ENCODE peak calls at places on chromosomes 12 and 14, in four cellular contexts. L is PC-9, T is lung, O is aorta. I is an unnamed sample. For H3K4me1, the result is how much of the 10 kb centered on the place peaks cover.

GRCh38 chr14:51963164-51963733 is 26.1 kb upstream of the RTRAF start:
- DNase-seq in T (no peak), L (no peak), O (no peak), I (no peak)

GRCh38 chr14:20679907-20680306 is 4.5 kb upstream of the RNASE4 start:
- DNase-seq in O (no peak), L (no peak), T (peak), I (no peak)

GRCh38 chr12:80593766-80594165 is 113.7 kb upstream of the MYF6 start:
- DNase-seq in O (no peak), T (no peak), L (no peak), I (no peak)

GRCh38 chr12:121403721-121404120 is 3.8 kb downstream of the RNF34 start:
- DNase-seq in T (no peak), L (no peak), O (no peak), I (no peak)

GRCh38 chr12:457676-458075 is 2.1 kb upstream of the B4GALNT3 start:
- DNase-seq in L (no peak), O (no peak), T (no peak), I (no peak)

GRCh38 chr14:98198385-98198784 is 1073.6 kb downstream of the BCL11B start:
- DNase-seq in O (no peak), T (no peak), L (no peak), I (no peak)

GRCh38 chr12:107544947-107545346 is 140.7 kb upstream of the PWP1 start:
- DNase-seq in T (no peak), O (no peak), L (no peak), I (no peak)

GRCh38 chr12:107241421-107241820 is 148.1 kb upstream of the CRY1 start:
- DNase-seq in L (no peak), O (no peak), T (no peak), I (no peak)

GRCh38 chr14:52315355-52315718 is 1.2 kb downstream of the PTGER2 start:
- DNase-seq in T (no peak), L (no peak), O (no peak), I (no peak)

GRCh38 chr14:65321370-65321875 is 91.1 kb upstream of the FUT8 start:
- DNase-seq in O (no peak), T (no peak), L (peak), I (no peak)

GRCh38 chr12:66637693-66638301 is 41.1 kb downstream of the GRIP1 start:
- DNase-seq in O (no peak), T (no peak), L (no peak), I (no peak)

GRCh38 chr12:66638666-66639065 is 40.2 kb downstream of the GRIP1 start:
- DNase-seq in T (no peak), O (no peak), L (no peak), I (no peak)

GRCh38 chr12:66633676-66634075 is 45.2 kb downstream of the GRIP1 start:
- DNase-seq in L (peak), O (no peak), T (peak), I (no peak)

GRCh38 chr12:66641057-66641456 is 37.8 kb downstream of the GRIP1 start:
- DNase-seq in O (no peak), T (no peak), L (no peak), I (no peak)

GRCh38 chr12:66636771-66637170 is 42.1 kb downstream of the GRIP1 start:
- DNase-seq in O (no peak), L (no peak), T (no peak), I (peak)
- H3K4me3 ChIP-seq in O (no peak), L (no peak), T (no peak), I (no peak)

DNA sequence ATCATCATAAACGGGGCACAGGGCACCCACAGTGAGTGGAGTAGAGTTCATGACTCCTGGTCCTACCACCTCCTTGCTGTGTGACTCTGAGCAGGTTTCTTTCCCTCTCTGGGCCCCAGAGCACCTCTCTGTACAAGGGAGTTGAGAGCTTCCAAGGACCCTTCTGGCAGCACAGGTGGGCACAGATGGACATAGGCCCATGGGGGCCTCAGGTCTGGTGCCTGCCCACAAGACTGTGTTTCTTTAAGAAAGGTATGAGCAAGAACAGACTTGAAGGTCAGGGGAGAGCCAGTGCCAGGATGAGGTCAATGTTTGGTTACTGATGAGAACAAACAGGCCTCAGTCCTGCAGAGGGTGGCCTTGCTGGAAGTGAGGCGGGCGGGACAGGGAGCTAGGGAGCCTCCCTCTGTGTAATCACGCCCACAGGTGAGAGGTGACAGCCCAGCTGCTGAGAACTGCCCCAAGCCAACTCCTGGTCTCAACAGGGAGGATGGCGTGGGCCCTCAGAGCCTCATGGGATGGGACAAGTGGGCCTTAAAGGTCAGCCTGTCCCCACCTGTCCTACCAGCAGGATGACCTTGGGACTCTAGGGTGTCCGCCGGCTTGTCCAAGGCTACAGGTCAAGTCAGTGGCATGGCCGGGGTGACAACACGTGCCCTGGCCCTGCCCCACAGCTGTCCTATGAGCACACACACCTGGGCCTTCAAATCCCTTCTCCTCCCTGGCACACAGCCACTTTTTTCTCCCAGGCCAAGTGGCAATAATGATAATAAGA is 49.1 kb downstream of the CCDC85C start:
- DNase-seq in O (no peak), T (peak), L (peak), I (no peak)
- H3K27ac ChIP-seq in O (no peak), T (peak), L (no peak), I (peak)

GRCh38 chr14:90520326-90520725 is 123.5 kb downstream of the CALM1 start:
- DNase-seq in T (no peak), L (no peak), O (peak), I (no peak)
- H3K4me1 ChIP-seq in T (under half), L (under half), O (under half), I (half or more)

GRCh38 chr14:83133986-83134664 is 1600.5 kb upstream of the SEL1L start:
- DNase-seq in T (no peak), L (no peak), O (no peak), I (no peak)
- H3K4me3 ChIP-seq in T (no peak), L (no peak), O (no peak), I (no peak)

DNA sequence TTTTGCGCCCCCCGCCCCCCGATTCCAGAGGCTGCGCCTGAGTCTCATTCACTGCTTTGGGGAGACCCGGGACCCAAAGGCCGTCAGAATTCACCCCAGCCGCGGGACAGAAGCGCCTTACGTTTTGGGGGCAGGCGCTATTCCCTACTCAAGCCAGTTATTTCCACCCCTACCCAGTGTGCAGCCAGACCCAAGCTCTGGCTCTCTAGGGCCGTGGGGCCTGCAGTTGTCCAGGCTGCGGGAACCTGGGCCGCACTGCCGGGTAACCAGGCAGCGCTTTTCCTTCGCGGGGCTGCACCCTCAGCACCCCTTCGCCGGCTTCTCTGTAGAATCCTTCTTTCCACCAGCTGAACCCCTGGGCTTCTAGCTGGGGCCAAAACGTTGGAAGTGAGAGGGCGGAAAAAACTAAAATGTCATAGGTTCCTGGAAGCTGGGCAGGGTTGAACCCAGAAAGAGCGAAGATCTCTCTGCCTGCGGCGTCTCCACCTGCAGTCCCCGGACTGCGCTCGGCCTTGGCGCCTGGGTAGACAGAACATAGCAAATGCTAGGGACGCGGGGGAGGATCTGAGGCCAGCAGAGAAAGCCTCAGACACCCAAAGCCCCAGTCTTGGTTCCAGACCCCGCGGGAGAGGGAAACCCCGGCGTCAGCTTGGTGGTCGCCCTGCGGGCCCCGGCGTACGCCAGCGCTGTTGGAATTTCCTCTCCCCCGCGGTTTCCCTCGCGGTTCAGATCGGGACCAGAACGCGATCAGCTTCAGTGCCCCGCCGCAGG is 18.4 kb downstream of the TBX3 start:
- DNase-seq in L (no peak), O (no peak), T (no peak), I (no peak)
- H3K27ac ChIP-seq in L (no peak), O (no peak), T (no peak), I (no peak)